ENCODE peak calls at places on chromosomes 16 and 17, in ten cellular contexts. One of them, this sample, is unnamed.

GRCh38 chr17:74119960-74120359 is 83.5 kb upstream of the RPL38 start:
- DNase-seq in BJ: no peak
- DNase-seq in heart right ventricle: no peak
- DNase-seq in endothelial cell: no peak
- DNase-seq in NCI-H1105 treated with DMSO at 0.1 percent for 48 hours: no peak
- DNase-seq in stimulated activated CD4-positive, alpha-beta T cell treated with anti-CD3 and anti-CD28 coated beads, TNF-alpha, amount 100 ng/mL, for 48 hours: no peak
- DNase-seq in NCI-H2081: no peak
- DNase-seq in heart left ventricle: no peak
- DNase-seq in esophagus squamous epithelium: no peak
- DNase-seq in NB4: no peak
- DNase-seq in this sample: no peak

GRCh38 chr17:57257213-57257873 is 1.0 kb downstream of the MSI2 start:
- DNase-seq in heart left ventricle: no peak
- DNase-seq in heart right ventricle: no peak
- DNase-seq in stimulated activated CD4-positive, alpha-beta T cell treated with anti-CD3 and anti-CD28 coated beads, TNF-alpha, amount 100 ng/mL, for 48 hours: no peak
- DNase-seq in endothelial cell: no peak
- DNase-seq in NCI-H2081: no peak
- DNase-seq in NB4: peak
- DNase-seq in BJ: no peak
- DNase-seq in esophagus squamous epithelium: no peak
- DNase-seq in NCI-H1105 treated with DMSO at 0.1 percent for 48 hours: peak
- DNase-seq in this sample: no peak

GRCh38 chr17:81867123-81867951 is 3.8 kb downstream of the ARHGDIA start:
- DNase-seq in endothelial cell: no peak
- DNase-seq in heart right ventricle: no peak
- DNase-seq in stimulated activated CD4-positive, alpha-beta T cell treated with anti-CD3 and anti-CD28 coated beads, TNF-alpha, amount 100 ng/mL, for 48 hours: no peak
- DNase-seq in NB4: peak
- DNase-seq in BJ: no peak
- DNase-seq in NCI-H1105 treated with DMSO at 0.1 percent for 48 hours: no peak
- DNase-seq in heart left ventricle: no peak
- DNase-seq in NCI-H2081: peak
- DNase-seq in esophagus squamous epithelium: no peak
- DNase-seq in this sample: no peak

GRCh38 chr16:72455743-72456659 is 284.0 kb upstream of the PMFBP1 start:
- DNase-seq in BJ: no peak
- DNase-seq in NCI-H1105 treated with DMSO at 0.1 percent for 48 hours: peak
- DNase-seq in heart left ventricle: no peak
- DNase-seq in esophagus squamous epithelium: no peak
- DNase-seq in NB4: no peak
- DNase-seq in heart right ventricle: no peak
- DNase-seq in stimulated activated CD4-positive, alpha-beta T cell treated with anti-CD3 and anti-CD28 coated beads, TNF-alpha, amount 100 ng/mL, for 48 hours: no peak
- DNase-seq in NCI-H2081: peak
- DNase-seq in endothelial cell: no peak
- DNase-seq in this sample: no peak

GRCh38 chr17:12756786-12757185 is 32.5 kb upstream of the ARHGAP44 start:
- DNase-seq in stimulated activated CD4-positive, alpha-beta T cell treated with anti-CD3 and anti-CD28 coated beads, TNF-alpha, amount 100 ng/mL, for 48 hours: no peak
- DNase-seq in endothelial cell: no peak
- DNase-seq in heart right ventricle: no peak
- DNase-seq in esophagus squamous epithelium: no peak
- DNase-seq in NCI-H2081: no peak
- DNase-seq in NB4: no peak
- DNase-seq in BJ: no peak
- DNase-seq in heart left ventricle: no peak
- DNase-seq in NCI-H1105 treated with DMSO at 0.1 percent for 48 hours: no peak
- DNase-seq in this sample: no peak

GRCh38 chr16:17784073-17784472 is 313.3 kb upstream of the XYLT1 start:
- DNase-seq in NCI-H1105 treated with DMSO at 0.1 percent for 48 hours: no peak
- DNase-seq in esophagus squamous epithelium: no peak
- DNase-seq in BJ: no peak
- DNase-seq in endothelial cell: peak
- DNase-seq in NCI-H2081: no peak
- DNase-seq in heart right ventricle: no peak
- DNase-seq in NB4: peak
- DNase-seq in heart left ventricle: no peak
- DNase-seq in stimulated activated CD4-positive, alpha-beta T cell treated with anti-CD3 and anti-CD28 coated beads, TNF-alpha, amount 100 ng/mL, for 48 hours: no peak
- DNase-seq in this sample: no peak

GRCh38 chr16:79261944-79262552 is 338.5 kb downstream of the MAF start:
- DNase-seq in heart right ventricle: no peak
- DNase-seq in endothelial cell: no peak
- DNase-seq in BJ: no peak
- DNase-seq in stimulated activated CD4-positive, alpha-beta T cell treated with anti-CD3 and anti-CD28 coated beads, TNF-alpha, amount 100 ng/mL, for 48 hours: no peak
- DNase-seq in NCI-H2081: no peak
- DNase-seq in heart left ventricle: no peak
- DNase-seq in esophagus squamous epithelium: no peak
- DNase-seq in NCI-H1105 treated with DMSO at 0.1 percent for 48 hours: no peak
- DNase-seq in NB4: no peak
- DNase-seq in this sample: no peak

GRCh38 chr16:8376430-8376829 is 213.9 kb downstream of the TMEM114 start:
- DNase-seq in endothelial cell: no peak
- DNase-seq in esophagus squamous epithelium: no peak
- DNase-seq in stimulated activated CD4-positive, alpha-beta T cell treated with anti-CD3 and anti-CD28 coated beads, TNF-alpha, amount 100 ng/mL, for 48 hours: no peak
- DNase-seq in BJ: no peak
- DNase-seq in NCI-H2081: no peak
- DNase-seq in heart left ventricle: no peak
- DNase-seq in NCI-H1105 treated with DMSO at 0.1 percent for 48 hours: no peak
- DNase-seq in heart right ventricle: no peak
- DNase-seq in NB4: peak
- DNase-seq in this sample: no peak

GRCh38 chr17:65020284-65020683 is 36.3 kb downstream of the GNA13 start:
- DNase-seq in NB4: peak
- DNase-seq in esophagus squamous epithelium: no peak
- DNase-seq in stimulated activated CD4-positive, alpha-beta T cell treated with anti-CD3 and anti-CD28 coated beads, TNF-alpha, amount 100 ng/mL, for 48 hours: no peak
- DNase-seq in heart right ventricle: no peak
- DNase-seq in heart left ventricle: no peak
- DNase-seq in NCI-H1105 treated with DMSO at 0.1 percent for 48 hours: no peak
- DNase-seq in endothelial cell: no peak
- DNase-seq in BJ: peak
- DNase-seq in NCI-H2081: no peak
- DNase-seq in this sample: no peak

GRCh38 chr16:57284206-57284951 is at the start of gene PLLP:
- DNase-seq in stimulated activated CD4-positive, alpha-beta T cell treated with anti-CD3 and anti-CD28 coated beads, TNF-alpha, amount 100 ng/mL, for 48 hours: no peak
- DNase-seq in NB4: no peak
- DNase-seq in endothelial cell: peak
- DNase-seq in NCI-H1105 treated with DMSO at 0.1 percent for 48 hours: peak
- DNase-seq in heart left ventricle: no peak
- DNase-seq in esophagus squamous epithelium: no peak
- DNase-seq in BJ: no peak
- DNase-seq in NCI-H2081: peak
- DNase-seq in heart right ventricle: peak
- DNase-seq in this sample: peak